ENCODE peak calls at places on chromosomes 2 and 18, in four cellular contexts. C is HepG2, Y is upper lobe of left lung, G is heart left ventricle. S is an unnamed sample.

GRCh38 chr18:61749031-61749430 is 143.8 kb downstream of the RNF152 start:
- DNase-seq in C (no peak), Y (no peak), G (no peak), S (no peak)

GRCh38 chr18:62452280-62452824 is 70.5 kb upstream of the ZCCHC2 start:
- DNase-seq in C (peak), Y (peak), G (no peak), S (peak)

GRCh38 chr18:56168049-56168781 is 470.2 kb downstream of the TXNL1 start:
- DNase-seq in C (no peak), Y (no peak), G (no peak), S (no peak)

GRCh38 chr2:237507478-237507877 is 20.4 kb downstream of the MLPH start:
- DNase-seq in C (no peak), Y (no peak), G (no peak), S (no peak)

GRCh38 chr18:45557779-45558178 is 57.5 kb upstream of the SLC14A2 start:
- DNase-seq in C (no peak), Y (no peak), G (no peak), S (no peak)

GRCh38 chr2:23925702-23926288 is 1.1 kb downstream of the ATAD2B start:
- DNase-seq in C (peak), Y (peak), G (peak), S (peak)

GRCh38 chr2:157194097-157194688 is 63.3 kb upstream of the GALNT5 start:
- DNase-seq in C (peak), Y (no peak), G (no peak), S (no peak)

GRCh38 chr2:157783180-157783579 is 93.0 kb downstream of the ACVR1 start:
- DNase-seq in C (no peak), Y (no peak), G (no peak), S (no peak)

GRCh38 chr2:202038471-202039277 is 5.0 kb downstream of the FZD7 start:
- DNase-seq in C (no peak), Y (peak), G (peak), S (no peak)

GRCh38 chr2:134917958-134918517 is 584 bp upstream of the CCNT2 start:
- DNase-seq in C (no peak), Y (no peak), G (no peak), S (no peak)

GRCh38 chr2:142794850-142795249 is 82.6 kb upstream of the KYNU start:
- DNase-seq in C (no peak), Y (no peak), G (no peak), S (no peak)

GRCh38 chr2:42974697-42975357 is 182.4 kb upstream of the HAAO start:
- DNase-seq in C (peak), Y (peak), G (peak), S (no peak)

GRCh38 chr2:192195548-192196418 is 1.1 kb upstream of the TMEFF2 start:
- DNase-seq in C (no peak), Y (peak), G (no peak), S (no peak)

GRCh38 chr2:17857016-17857415 is 21.5 kb upstream of the KCNS3 start:
- DNase-seq in C (no peak), Y (no peak), G (no peak), S (no peak)

GRCh38 chr2:237882510-237883481 is 23.4 kb downstream of the RAMP1 start:
- DNase-seq in C (no peak), Y (no peak), G (no peak), S (no peak)

GRCh38 chr18:46425511-46425910 is 231.5 kb downstream of the LOXHD1 start:
- DNase-seq in C (no peak), Y (no peak), G (no peak), S (no peak)

GRCh38 chr2:5021148-5021547 is 671.0 kb upstream of the SOX11 start:
- DNase-seq in C (no peak), Y (no peak), G (no peak), S (no peak)

GRCh38 chr2:110854355-110855081 is 122.1 kb downstream of the ACOXL start:
- DNase-seq in C (no peak), Y (no peak), G (no peak), S (no peak)

GRCh38 chr2:27961997-27962396 is 71.5 kb downstream of the BABAM2 start:
- DNase-seq in C (no peak), Y (no peak), G (no peak), S (no peak)

GRCh38 chr2:75645643-75646042 is 940 bp upstream of the MRPL19 start:
- DNase-seq in C (no peak), Y (no peak), G (no peak), S (no peak)

GRCh38 chr2:33378551-33379220 is 97.8 kb upstream of the RASGRP3 start:
- DNase-seq in C (no peak), Y (no peak), G (no peak), S (no peak)

GRCh38 chr2:197993830-197994229 is 189.4 kb downstream of the PLCL1 start:
- DNase-seq in C (no peak), Y (no peak), G (no peak), S (no peak)

GRCh38 chr2:112257575-112257974 is 2.7 kb upstream of the ZC3H8 start:
- DNase-seq in C (no peak), Y (no peak), G (no peak), S (no peak)

GRCh38 chr2:16203069-16203468 is 262.7 kb downstream of the MYCN start:
- DNase-seq in C (no peak), Y (no peak), G (no peak), S (no peak)

GRCh38 chr18:3015851-3016250 is 2.9 kb upstream of the LPIN2 start:
- DNase-seq in C (no peak), Y (no peak), G (no peak), S (no peak)

GRCh38 chr18:3012306-3012919 is 531 bp downstream of the LPIN2 start:
- DNase-seq in C (no peak), Y (peak), G (peak), S (no peak)

GRCh38 chr18:3015203-3015590 is 2.3 kb upstream of the LPIN2 start:
- DNase-seq in C (peak), Y (peak), G (no peak), S (no peak)

GRCh38 chr18:3014501-3015202 is 1.7 kb upstream of the LPIN2 start:
- DNase-seq in C (no peak), Y (no peak), G (no peak), S (no peak)

GRCh38 chr18:3012920-3013810 is at the start of gene LPIN2:
- DNase-seq in C (peak), Y (peak), G (peak), S (peak)
- TF ChIP-seq POLR2A in C (peak), Y (peak), G (peak), S (no peak)

GRCh38 chr2:10883066-10883465 is 28.7 kb upstream of the KCNF1 start:
- DNase-seq in C (no peak), Y (peak), G (no peak), S (no peak)

GRCh38 chr2:10882568-10882967 is 29.2 kb upstream of the KCNF1 start:
- DNase-seq in C (no peak), Y (no peak), G (no peak), S (no peak)

GRCh38 chr2:10885479-10885863 is 26.3 kb upstream of the KCNF1 start:
- DNase-seq in C (no peak), Y (no peak), G (no peak), S (no peak)

GRCh38 chr2:10884530-10885478 is 26.9 kb upstream of the KCNF1 start:
- DNase-seq in C (peak), Y (peak), G (no peak), S (no peak)

DNA sequence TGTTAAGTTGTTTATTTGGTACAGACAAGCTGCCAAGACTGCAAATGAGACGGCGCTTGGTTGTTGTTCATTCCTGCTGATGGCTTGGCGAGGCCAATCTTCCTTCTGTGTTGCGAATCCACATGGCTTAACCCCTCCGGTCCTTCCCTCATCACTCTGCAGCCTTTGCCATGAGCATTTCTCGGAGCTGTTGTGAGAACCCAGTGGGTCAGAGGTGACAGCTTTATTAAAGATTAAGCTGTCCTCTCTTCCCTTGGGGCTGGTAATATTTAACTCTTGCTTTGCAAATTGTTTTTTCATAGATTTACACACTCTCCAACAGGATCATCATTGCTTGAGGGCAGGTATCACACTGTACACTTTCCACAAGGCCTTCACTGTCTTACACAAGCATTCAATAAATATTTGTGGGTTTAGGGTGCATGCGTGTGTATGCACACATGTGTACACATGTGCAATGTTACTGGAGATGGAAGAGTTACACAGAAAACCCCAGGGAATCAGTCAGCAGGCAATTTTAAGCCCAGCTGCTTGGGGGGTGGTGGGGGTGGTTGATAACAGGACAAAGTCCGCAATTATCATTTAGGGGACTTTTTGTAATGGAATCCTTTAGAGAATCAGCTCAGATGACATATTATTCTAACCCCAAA is 27.7 kb upstream of the KCNF1 start:
- DNase-seq in C (no peak), Y (peak), G (no peak), S (no peak)
- TF ChIP-seq POLR2A in C (no peak), Y (no peak), G (no peak), S (no peak)

GRCh38 chr2:181602017-181602416 is 54.9 kb downstream of the CERKL start:
- DNase-seq in C (no peak), Y (no peak), G (no peak), S (no peak)

GRCh38 chr2:181607629-181608627 is 49.0 kb downstream of the CERKL start:
- DNase-seq in C (no peak), Y (no peak), G (no peak), S (no peak)

GRCh38 chr2:181605889-181606837 is 50.7 kb downstream of the CERKL start:
- DNase-seq in C (no peak), Y (no peak), G (no peak), S (no peak)
- TF ChIP-seq POLR2A in C (no peak), Y (no peak), G (no peak), S (no peak)

DNA sequence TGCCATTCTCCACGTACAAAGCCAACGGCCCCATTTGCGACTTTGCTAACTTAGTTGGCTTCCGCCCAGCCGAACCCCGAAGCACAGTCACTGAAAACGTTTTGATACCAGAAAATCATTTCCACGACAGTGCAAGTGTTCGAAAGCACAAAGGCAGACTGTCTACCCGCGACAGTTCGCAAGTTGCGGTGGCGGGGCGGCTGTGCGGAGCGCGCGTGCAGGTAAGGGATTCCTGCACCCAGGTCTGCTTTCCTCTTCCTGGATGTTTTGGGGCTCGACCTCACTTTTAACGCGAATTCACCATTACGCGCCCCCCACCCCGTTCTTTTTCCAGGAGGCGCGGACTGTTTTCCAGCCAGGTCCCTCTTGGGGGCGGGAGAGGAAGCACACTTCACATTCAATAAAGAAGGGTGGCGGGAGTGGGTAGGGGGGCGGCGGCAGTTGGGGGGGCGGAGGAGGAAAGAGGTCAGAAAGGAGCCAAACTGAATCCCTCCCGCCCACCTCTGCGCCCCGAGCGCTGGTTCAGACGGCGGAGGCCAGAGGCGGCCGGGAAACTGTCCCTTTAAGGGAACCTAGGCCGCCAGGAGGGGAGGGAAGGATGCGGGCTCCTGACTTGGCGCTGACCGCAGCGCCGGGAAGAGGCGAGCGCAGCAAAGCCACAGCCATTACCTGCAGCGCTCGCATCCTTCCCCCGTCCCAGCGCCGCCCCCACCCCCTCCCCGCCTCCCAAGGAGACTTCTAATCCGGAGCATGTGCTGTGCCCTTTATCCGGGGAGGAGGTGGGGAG is 107.5 kb upstream of the KCTD1 start:
- DNase-seq in C (no peak), Y (peak), G (peak), S (no peak)
- TF ChIP-seq POLR2A in C (no peak), Y (no peak), G (no peak), S (no peak)

GRCh38 chr2:64652231-64653173 is 1.2 kb downstream of the SERTAD2 start:
- DNase-seq in C (peak), Y (peak), G (no peak), S (no peak)
- TF ChIP-seq POLR2A in C (no peak), Y (peak), G (no peak), S (no peak)

GRCh38 chr18:58299135-58299473 is 255.1 kb downstream of the NEDD4L start:
- DNase-seq in C (no peak), Y (no peak), G (no peak), S (no peak)

GRCh38 chr18:58300867-58301266 is 256.8 kb downstream of the NEDD4L start:
- DNase-seq in C (no peak), Y (no peak), G (no peak), S (no peak)

GRCh38 chr18:58298251-58299134 is 254.5 kb downstream of the NEDD4L start:
- DNase-seq in C (no peak), Y (no peak), G (no peak), S (no peak)

GRCh38 chr18:58299936-58300335 is 255.9 kb downstream of the NEDD4L start:
- DNase-seq in C (no peak), Y (no peak), G (no peak), S (no peak)

DNA sequence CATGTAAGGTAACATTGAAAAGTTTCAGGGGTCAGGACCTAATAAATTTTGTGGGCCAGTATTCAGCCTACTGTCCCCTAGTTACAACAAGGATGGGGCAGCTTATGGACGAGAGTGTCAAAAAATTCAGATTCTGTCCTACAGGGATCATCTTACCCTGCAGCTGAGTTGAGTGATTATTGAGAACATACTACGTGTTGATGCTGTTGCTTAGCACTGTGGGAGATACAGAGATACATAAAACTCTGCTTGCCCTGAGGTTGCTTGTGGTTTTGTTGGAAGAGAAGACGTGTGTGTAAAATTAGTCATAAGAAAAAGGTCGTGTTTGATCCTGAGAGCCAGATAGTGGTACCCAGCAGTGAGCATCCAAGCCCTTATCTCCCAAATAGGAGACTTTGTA is 253.2 kb downstream of the NEDD4L start:
- DNase-seq in C (no peak), Y (no peak), G (no peak), S (no peak)
- TF ChIP-seq POLR2A in C (no peak), Y (no peak), G (no peak), S (no peak)

GRCh38 chr2:55876425-55877084 is 47.0 kb downstream of the EFEMP1 start:
- DNase-seq in C (no peak), Y (no peak), G (no peak), S (no peak)
- TF ChIP-seq POLR2A in C (no peak), Y (no peak), G (no peak), S (no peak)

GRCh38 chr2:239817011-239817490 is 208.1 kb downstream of the NDUFA10 start:
- DNase-seq in C (no peak), Y (no peak), G (no peak), S (no peak)

GRCh38 chr2:239818086-239818485 is 207.1 kb downstream of the NDUFA10 start:
- DNase-seq in C (no peak), Y (no peak), G (no peak), S (no peak)

GRCh38 chr2:239819974-239820555 is 205.1 kb downstream of the NDUFA10 start:
- DNase-seq in C (no peak), Y (no peak), G (no peak), S (no peak)

GRCh38 chr2:239819091-239819973 is 205.8 kb downstream of the NDUFA10 start:
- DNase-seq in C (no peak), Y (no peak), G (no peak), S (no peak)

GRCh38 chr2:239818531-239819011 is 206.6 kb downstream of the NDUFA10 start:
- DNase-seq in C (no peak), Y (no peak), G (no peak), S (no peak)
- TF ChIP-seq POLR2A in C (no peak), Y (no peak), G (no peak), S (no peak)

GRCh38 chr2:70142590-70143313 is 48.1 kb downstream of the C2orf42 start:
- DNase-seq in C (peak), Y (peak), G (peak), S (peak)
- TF ChIP-seq POLR2A in C (peak), Y (no peak), G (peak), S (peak)

DNA sequence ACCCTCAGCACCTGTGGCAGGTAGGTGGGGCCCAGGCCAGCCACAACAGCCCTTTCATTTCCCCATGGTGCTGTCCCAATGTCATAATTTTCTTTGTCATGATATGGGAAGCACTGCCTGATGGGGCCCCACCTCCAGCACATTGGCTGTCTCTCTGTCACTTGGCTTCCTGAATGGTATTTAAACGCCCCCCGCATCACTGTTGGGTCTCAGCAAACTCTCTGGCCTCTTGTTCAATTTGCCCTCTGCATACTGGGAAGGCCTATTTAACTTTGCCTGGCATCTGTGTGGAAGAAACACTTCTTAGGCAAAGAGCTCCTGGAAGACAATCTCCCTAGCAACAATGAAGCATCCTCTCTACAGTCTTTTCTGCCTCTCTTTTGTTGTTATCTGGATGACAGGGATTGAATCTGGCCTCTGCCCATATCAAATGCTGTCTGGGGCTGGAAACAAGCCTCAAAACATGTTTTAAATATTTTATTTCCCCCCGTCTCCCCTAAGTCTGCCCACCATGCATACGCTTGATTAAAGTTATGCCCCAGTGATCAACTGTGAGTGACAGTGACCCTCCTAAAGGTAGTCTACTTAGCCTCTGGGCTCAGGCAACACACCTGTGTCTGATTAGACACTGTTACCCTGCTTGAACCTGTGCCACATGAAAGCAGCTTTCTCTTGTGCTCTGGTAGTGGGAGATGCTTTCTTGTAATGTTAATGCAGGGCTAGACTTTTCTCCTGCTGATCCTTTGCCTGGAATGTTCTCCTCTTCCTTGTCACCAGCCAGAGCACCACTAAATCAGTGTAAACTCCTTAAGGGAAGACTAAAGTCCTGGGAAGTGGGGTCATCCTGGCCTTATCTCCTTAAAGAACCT is 35.0 kb downstream of the CDC42EP3 start:
- DNase-seq in C (no peak), Y (no peak), G (no peak), S (no peak)
- TF ChIP-seq POLR2A in C (no peak), Y (no peak), G (no peak), S (no peak)

S was measured in esophagus muscularis mucosa.